ENCODE peak calls at places on chromosomes 11 and 22, in nine cellular contexts. T is EL; P is pulmonary artery endothelial cell; W is spleen; L is activated effector memory CD4-positive, alpha-beta T cell treated with anti-CD3 and anti-CD28 coated beads, Interleukin-2, amount 50 U/mL, for 16 hours; V is pancreas; F is activated CD4-positive, alpha-beta T cell treated with anti-CD3 and anti-CD28 coated beads, Interleukin-2, amount 50 U/mL, for 4 hours; U is GM04504; N is NCI-H2171 treated with DMSO at 0.1 percent for 48 hours. I is an unnamed sample.

GRCh38 chr22:32448980-32449379 is 15.3 kb downstream of the BPIFC start:
- DNase-seq in T (no peak), P (no peak), W (no peak), L (no peak), V (no peak), F (no peak), U (no peak), N (no peak), I (no peak)

GRCh38 chr11:32333335-32333991 is 101.9 kb downstream of the WT1 start:
- DNase-seq in T (peak; percentile 52), P (no peak), W (peak; percentile 78), L (peak; percentile 74), V (peak; percentile 72), F (peak; percentile 7), U (peak; percentile 27), N (no peak), I (no peak)

GRCh38 chr11:12184696-12185095 is 74.3 kb downstream of the MICAL2 start:
- DNase-seq in T (peak; percentile 50), P (no peak), W (no peak), L (no peak), V (no peak), F (no peak), U (no peak), N (no peak), I (no peak)

GRCh38 chr22:31857247-31857646 is 87.1 kb upstream of the YWHAH start:
- DNase-seq in T (no peak), P (no peak), W (no peak), L (no peak), V (no peak), F (no peak), U (no peak), N (peak; percentile 97), I (peak; percentile 10)

GRCh38 chr11:134951305-134951700 is 539.3 kb upstream of the B3GAT1 start:
- DNase-seq in T (no peak), P (no peak), W (no peak), L (no peak), V (no peak), F (no peak), U (peak; percentile 43), N (no peak), I (peak; percentile 55)

GRCh38 chr11:127521413-127521812 is 520.8 kb upstream of the KIRREL3 start:
- DNase-seq in T (peak; percentile 37), P (no peak), W (no peak), L (no peak), V (no peak), F (no peak), U (peak; percentile 33), N (no peak), I (no peak)

GRCh38 chr11:44957051-44957515 is 6.4 kb upstream of the TP53I11 start:
- DNase-seq in T (no peak), P (no peak), W (no peak), L (no peak), V (no peak), F (no peak), U (no peak), N (peak; percentile 27), I (peak; percentile 71)

GRCh38 chr22:30948930-30949342 is 19.6 kb downstream of the MORC2 start:
- DNase-seq in T (no peak), P (no peak), W (no peak), L (no peak), V (no peak), F (no peak), U (peak; percentile 20), N (no peak), I (no peak)

GRCh38 chr11:126327280-126328000 is 23.6 kb downstream of the DCPS start:
- DNase-seq in T (no peak), P (no peak), W (peak; percentile 52), L (no peak), V (no peak), F (no peak), U (no peak), N (no peak), I (no peak)

GRCh38 chr11:64164392-64165312 is 1.3 kb downstream of the MACROD1 start:
- DNase-seq in T (peak; percentile 29), P (no peak), W (no peak), L (no peak), V (no peak), F (no peak), U (no peak), N (peak; percentile 46), I (no peak)

GRCh38 chr11:134498326-134499139 is 86.5 kb upstream of the B3GAT1 start:
- DNase-seq in T (no peak), P (no peak), W (peak; percentile 53), L (peak; percentile 48), V (no peak), F (no peak), U (no peak), N (no peak), I (no peak)

GRCh38 chr11:78370406-78371172 is 47.0 kb downstream of the GAB2 start:
- DNase-seq in T (no peak), P (no peak), W (no peak), L (no peak), V (no peak), F (no peak), U (no peak), N (peak; percentile 56), I (peak; percentile 64)

GRCh38 chr11:77789061-77789730 is 31.3 kb downstream of the RSF1 start:
- DNase-seq in T (no peak), P (no peak), W (no peak), L (no peak), V (no peak), F (no peak), U (no peak), N (no peak), I (no peak)

GRCh38 chr11:118670063-118670462 is 9.4 kb downstream of the TREH start:
- DNase-seq in T (no peak), P (no peak), W (no peak), L (no peak), V (no peak), F (no peak), U (no peak), N (no peak), I (no peak)

GRCh38 chr11:78030429-78031325 is 7.6 kb upstream of the KCTD14 start:
- DNase-seq in T (peak; percentile 60), P (peak; percentile 96), W (no peak), L (no peak), V (peak; percentile 85), F (no peak), U (no peak), N (peak; percentile 100), I (no peak)

GRCh38 chr11:78419327-78419726 is 1.7 kb upstream of the GAB2 start:
- DNase-seq in T (peak; percentile 91), P (peak; percentile 72), W (no peak), L (no peak), V (no peak), F (no peak), U (peak; percentile 84), N (no peak), I (no peak)

GRCh38 chr22:25334091-25334490 is 114.7 kb downstream of the CRYBB2 start:
- DNase-seq in T (peak; percentile 35), P (no peak), W (no peak), L (peak; percentile 76), V (no peak), F (peak; percentile 24), U (no peak), N (no peak), I (peak; percentile 93)

GRCh38 chr11:128483211-128483788 is 104.1 kb downstream of the ETS1 start:
- DNase-seq in T (no peak), P (no peak), W (no peak), L (peak; percentile 73), V (no peak), F (no peak), U (no peak), N (no peak), I (no peak)

GRCh38 chr11:8269636-8270035 is 6.0 kb upstream of the LMO1 start:
- DNase-seq in T (no peak), P (no peak), W (peak; percentile 4), L (no peak), V (no peak), F (no peak), U (no peak), N (no peak), I (no peak)

GRCh38 chr22:49845241-49845640 is 8.4 kb upstream of the ZBED4 start:
- DNase-seq in T (no peak), P (no peak), W (peak; percentile 54), L (peak; percentile 50), V (no peak), F (no peak), U (no peak), N (no peak), I (no peak)